ENCODE peak calls at places on chromosomes 11 and 22, in six cellular contexts. One of them, this sample, is unnamed. For H3K4me1, the result is how much of the 10 kb centered on the place peaks cover.

GRCh38 chr11:12280838-12281565 is 96.4 kb upstream of the PARVA start:
- DNase-seq in GM23338: no peak
- DNase-seq in hepatocyte: no peak
- DNase-seq in upper lobe of right lung: no peak
- DNase-seq in A549: no peak
- DNase-seq in thoracic aorta: no peak
- DNase-seq in this sample: no peak

GRCh38 chr22:38314992-38315800 is 2.0 kb downstream of the CSNK1E start:
- DNase-seq in GM23338: no peak
- DNase-seq in hepatocyte: peak
- DNase-seq in upper lobe of right lung: no peak
- DNase-seq in A549: no peak
- DNase-seq in thoracic aorta: no peak
- DNase-seq in this sample: no peak

GRCh38 chr11:73854680-73855079 is 22.0 kb downstream of the COA4 start:
- DNase-seq in GM23338: no peak
- DNase-seq in hepatocyte: no peak
- DNase-seq in upper lobe of right lung: no peak
- DNase-seq in A549: no peak
- DNase-seq in thoracic aorta: no peak
- DNase-seq in this sample: no peak

GRCh38 chr11:12756101-12756500 is 81.9 kb downstream of the TEAD1 start:
- DNase-seq in GM23338: no peak
- DNase-seq in hepatocyte: no peak
- DNase-seq in upper lobe of right lung: no peak
- DNase-seq in A549: no peak
- DNase-seq in thoracic aorta: no peak
- DNase-seq in this sample: no peak

GRCh38 chr22:19579113-19579811 is 55.1 kb upstream of the CLDN5 start:
- DNase-seq in GM23338: no peak
- DNase-seq in hepatocyte: no peak
- DNase-seq in upper lobe of right lung: no peak
- DNase-seq in A549: no peak
- DNase-seq in thoracic aorta: no peak
- DNase-seq in this sample: no peak

GRCh38 chr11:107666911-107667568 is 44.8 kb downstream of the SLN start:
- DNase-seq in GM23338: peak
- DNase-seq in hepatocyte: no peak
- DNase-seq in upper lobe of right lung: no peak
- DNase-seq in A549: no peak
- DNase-seq in thoracic aorta: no peak
- DNase-seq in this sample: no peak

GRCh38 chr11:65225284-65226102 is 36.3 kb upstream of the POLA2 start:
- DNase-seq in GM23338: peak
- DNase-seq in hepatocyte: peak
- DNase-seq in upper lobe of right lung: peak
- DNase-seq in A549: peak
- DNase-seq in thoracic aorta: no peak
- DNase-seq in this sample: peak

GRCh38 chr22:46652081-46652929 is 32.1 kb downstream of the GRAMD4 start:
- DNase-seq in GM23338: no peak
- DNase-seq in hepatocyte: peak
- DNase-seq in upper lobe of right lung: no peak
- DNase-seq in A549: peak
- DNase-seq in thoracic aorta: no peak
- DNase-seq in this sample: no peak

GRCh38 chr11:76201672-76202412 is 4.5 kb downstream of the WNT11 start:
- DNase-seq in GM23338: no peak
- DNase-seq in hepatocyte: no peak
- DNase-seq in upper lobe of right lung: no peak
- DNase-seq in A549: no peak
- DNase-seq in thoracic aorta: no peak
- DNase-seq in this sample: no peak

GRCh38 chr11:117189191-117189940 is 9.8 kb upstream of the TAGLN start:
- DNase-seq in GM23338: no peak
- DNase-seq in hepatocyte: no peak
- DNase-seq in upper lobe of right lung: peak
- DNase-seq in A549: no peak
- DNase-seq in thoracic aorta: no peak
- DNase-seq in this sample: no peak

GRCh38 chr11:62514151-62514550 is 32.5 kb downstream of the AHNAK start:
- DNase-seq in GM23338: no peak
- DNase-seq in hepatocyte: no peak
- DNase-seq in upper lobe of right lung: no peak
- DNase-seq in A549: no peak
- DNase-seq in thoracic aorta: no peak
- DNase-seq in this sample: no peak

GRCh38 chr11:85844439-85845051 is 10.6 kb upstream of the CCDC83 start:
- DNase-seq in GM23338: no peak
- DNase-seq in hepatocyte: peak
- DNase-seq in upper lobe of right lung: no peak
- DNase-seq in A549: peak
- DNase-seq in thoracic aorta: no peak
- DNase-seq in this sample: no peak

GRCh38 chr11:33944693-33945424 is 53.0 kb upstream of the LMO2 start:
- DNase-seq in GM23338: no peak
- DNase-seq in hepatocyte: no peak
- DNase-seq in upper lobe of right lung: no peak
- DNase-seq in A549: no peak
- DNase-seq in thoracic aorta: no peak
- DNase-seq in this sample: no peak

GRCh38 chr11:22666320-22666699 is at the start of gene GAS2:
- DNase-seq in GM23338: peak
- DNase-seq in hepatocyte: no peak
- DNase-seq in upper lobe of right lung: no peak
- DNase-seq in A549: no peak
- DNase-seq in thoracic aorta: no peak
- DNase-seq in this sample: no peak

GRCh38 chr22:23566716-23567475 is 13.2 kb downstream of the IGLL1 start:
- DNase-seq in GM23338: no peak
- DNase-seq in hepatocyte: no peak
- DNase-seq in upper lobe of right lung: no peak
- DNase-seq in A549: no peak
- DNase-seq in thoracic aorta: no peak
- DNase-seq in this sample: no peak

GRCh38 chr22:36026741-36027140 is 1.9 kb downstream of the RBFOX2 start:
- DNase-seq in GM23338: peak
- DNase-seq in hepatocyte: peak
- DNase-seq in upper lobe of right lung: no peak
- DNase-seq in A549: no peak
- DNase-seq in thoracic aorta: no peak
- DNase-seq in this sample: no peak

GRCh38 chr22:29524440-29525191 is 28.9 kb downstream of the THOC5 start:
- DNase-seq in GM23338: peak
- DNase-seq in hepatocyte: peak
- DNase-seq in upper lobe of right lung: no peak
- DNase-seq in A549: peak
- DNase-seq in thoracic aorta: no peak
- DNase-seq in this sample: peak

GRCh38 chr22:38843716-38844660 is at the start of gene NPTXR:
- DNase-seq in GM23338: peak
- DNase-seq in hepatocyte: peak
- DNase-seq in upper lobe of right lung: no peak
- DNase-seq in A549: peak
- DNase-seq in thoracic aorta: no peak
- DNase-seq in this sample: no peak

GRCh38 chr22:40668611-40669390 is 10.5 kb upstream of the MCHR1 start:
- DNase-seq in GM23338: peak
- DNase-seq in hepatocyte: peak
- DNase-seq in upper lobe of right lung: no peak
- DNase-seq in A549: peak
- DNase-seq in thoracic aorta: no peak
- DNase-seq in this sample: no peak

GRCh38 chr11:12646478-12646877 is 27.7 kb upstream of the TEAD1 start:
- DNase-seq in GM23338: no peak
- DNase-seq in hepatocyte: no peak
- DNase-seq in upper lobe of right lung: no peak
- DNase-seq in A549: no peak
- DNase-seq in thoracic aorta: no peak
- DNase-seq in this sample: no peak

GRCh38 chr22:25113316-25113721 is 86.3 kb upstream of the CRYBB3 start:
- DNase-seq in GM23338: no peak
- DNase-seq in hepatocyte: peak
- DNase-seq in upper lobe of right lung: peak
- DNase-seq in A549: no peak
- DNase-seq in thoracic aorta: no peak
- DNase-seq in this sample: no peak

GRCh38 chr11:95584180-95584579 is 205.4 kb downstream of the FAM76B start:
- DNase-seq in GM23338: no peak
- DNase-seq in hepatocyte: no peak
- DNase-seq in upper lobe of right lung: no peak
- DNase-seq in A549: no peak
- DNase-seq in thoracic aorta: no peak
- DNase-seq in this sample: no peak

GRCh38 chr11:60085909-60086308 is 2.6 kb upstream of the MS4A2 start:
- DNase-seq in GM23338: no peak
- DNase-seq in hepatocyte: no peak
- DNase-seq in upper lobe of right lung: no peak
- DNase-seq in A549: no peak
- DNase-seq in thoracic aorta: no peak
- DNase-seq in this sample: no peak

GRCh38 chr11:590997-591396 is 14.7 kb downstream of the PHRF1 start:
- DNase-seq in GM23338: no peak
- DNase-seq in hepatocyte: no peak
- DNase-seq in upper lobe of right lung: no peak
- DNase-seq in A549: no peak
- DNase-seq in thoracic aorta: no peak
- DNase-seq in this sample: no peak

GRCh38 chr11:16528639-16529038 is 172.3 kb upstream of the SOX6 start:
- DNase-seq in GM23338: no peak
- DNase-seq in hepatocyte: no peak
- DNase-seq in upper lobe of right lung: no peak
- DNase-seq in A549: no peak
- DNase-seq in thoracic aorta: no peak
- DNase-seq in this sample: no peak

GRCh38 chr11:107973641-107974040 is 35.1 kb upstream of the CUL5 start:
- DNase-seq in GM23338: no peak
- DNase-seq in hepatocyte: no peak
- DNase-seq in upper lobe of right lung: no peak
- DNase-seq in A549: no peak
- DNase-seq in thoracic aorta: no peak
- DNase-seq in this sample: no peak

GRCh38 chr11:124751391-124751740 is 689 bp downstream of the VSIG2 start:
- DNase-seq in GM23338: peak
- DNase-seq in hepatocyte: no peak
- DNase-seq in upper lobe of right lung: no peak
- DNase-seq in A549: no peak
- DNase-seq in thoracic aorta: no peak
- DNase-seq in this sample: no peak
- H3K4me3 ChIP-seq in GM23338: peak
- H3K4me3 ChIP-seq in hepatocyte: no peak
- H3K4me3 ChIP-seq in upper lobe of right lung: peak
- H3K4me3 ChIP-seq in A549: no peak
- H3K4me3 ChIP-seq in thoracic aorta: no peak
- H3K4me3 ChIP-seq in this sample: no peak

GRCh38 chr11:124745835-124746620 is 6.0 kb downstream of the VSIG2 start:
- DNase-seq in GM23338: peak
- DNase-seq in hepatocyte: peak
- DNase-seq in upper lobe of right lung: no peak
- DNase-seq in A549: peak
- DNase-seq in thoracic aorta: no peak
- DNase-seq in this sample: no peak
- TF ChIP-seq CTCF in GM23338: peak
- TF ChIP-seq CTCF in hepatocyte: peak
- TF ChIP-seq CTCF in upper lobe of right lung: no peak
- TF ChIP-seq CTCF in A549: peak
- TF ChIP-seq CTCF in thoracic aorta: no peak
- TF ChIP-seq CTCF in this sample: peak

GRCh38 chr22:45554040-45554406 is 51.3 kb downstream of the FBLN1 start:
- DNase-seq in GM23338: no peak
- DNase-seq in hepatocyte: no peak
- DNase-seq in upper lobe of right lung: no peak
- DNase-seq in A549: no peak
- DNase-seq in thoracic aorta: no peak
- DNase-seq in this sample: no peak
- H3K4me1 ChIP-seq in GM23338: under half
- H3K4me1 ChIP-seq in hepatocyte: under half
- H3K4me1 ChIP-seq in upper lobe of right lung: under half
- H3K4me1 ChIP-seq in A549: under half
- H3K4me1 ChIP-seq in thoracic aorta: half or more
- H3K4me1 ChIP-seq in this sample: under half

DNA sequence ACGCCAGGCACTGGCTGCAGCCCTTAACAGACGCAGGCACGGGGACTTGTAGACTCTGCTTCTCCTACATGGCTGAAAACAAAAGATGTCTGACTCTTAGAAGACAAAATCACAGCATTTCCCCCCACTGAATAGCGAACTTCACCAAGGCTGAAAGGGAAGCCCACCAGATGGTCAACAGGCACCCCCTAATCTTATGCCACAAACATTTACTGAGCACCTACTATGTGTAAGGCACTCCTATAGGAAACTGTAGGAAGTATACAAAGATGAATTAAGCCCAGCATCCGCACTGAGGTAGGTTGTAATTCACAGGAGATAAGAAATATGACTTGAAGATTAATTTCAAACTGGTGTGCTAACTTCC is 38.3 kb downstream of the NUMA1 start:
- DNase-seq in GM23338: no peak
- DNase-seq in hepatocyte: no peak
- DNase-seq in upper lobe of right lung: no peak
- DNase-seq in A549: no peak
- DNase-seq in thoracic aorta: no peak
- DNase-seq in this sample: no peak
- H3K4me3 ChIP-seq in GM23338: peak
- H3K4me3 ChIP-seq in hepatocyte: no peak
- H3K4me3 ChIP-seq in upper lobe of right lung: peak
- H3K4me3 ChIP-seq in A549: peak
- H3K4me3 ChIP-seq in thoracic aorta: peak
- H3K4me3 ChIP-seq in this sample: peak

GRCh38 chr11:31884080-31884479 is 73.0 kb upstream of the PAX6 start:
- DNase-seq in GM23338: no peak
- DNase-seq in hepatocyte: no peak
- DNase-seq in upper lobe of right lung: no peak
- DNase-seq in A549: no peak
- DNase-seq in thoracic aorta: no peak
- DNase-seq in this sample: no peak

GRCh38 chr11:31881825-31882224 is 70.7 kb upstream of the PAX6 start:
- DNase-seq in GM23338: no peak
- DNase-seq in hepatocyte: no peak
- DNase-seq in upper lobe of right lung: no peak
- DNase-seq in A549: no peak
- DNase-seq in thoracic aorta: no peak
- DNase-seq in this sample: no peak

GRCh38 chr11:31882951-31883392 is 71.8 kb upstream of the PAX6 start:
- DNase-seq in GM23338: peak
- DNase-seq in hepatocyte: no peak
- DNase-seq in upper lobe of right lung: no peak
- DNase-seq in A549: no peak
- DNase-seq in thoracic aorta: no peak
- DNase-seq in this sample: no peak

GRCh38 chr11:31883435-31883834 is 72.3 kb upstream of the PAX6 start:
- DNase-seq in GM23338: no peak
- DNase-seq in hepatocyte: no peak
- DNase-seq in upper lobe of right lung: no peak
- DNase-seq in A549: no peak
- DNase-seq in thoracic aorta: no peak
- DNase-seq in this sample: no peak

GRCh38 chr11:31887180-31887579 is 76.1 kb upstream of the PAX6 start:
- DNase-seq in GM23338: peak
- DNase-seq in hepatocyte: no peak
- DNase-seq in upper lobe of right lung: no peak
- DNase-seq in A549: peak
- DNase-seq in thoracic aorta: no peak
- DNase-seq in this sample: no peak
- TF ChIP-seq CTCF in GM23338: peak
- TF ChIP-seq CTCF in hepatocyte: no peak
- TF ChIP-seq CTCF in upper lobe of right lung: no peak
- TF ChIP-seq CTCF in A549: no peak
- TF ChIP-seq CTCF in thoracic aorta: no peak
- TF ChIP-seq CTCF in this sample: peak